ENCODE peak calls at places on chromosomes 4 and X, in ten cellular contexts. B is iris pigment epithelial cell; N is EH; A is stimulated activated CD4-positive, alpha-beta T cell treated with anti-CD3 and anti-CD28 coated beads, Interleukin-12 subunit alpha, Interleukin-12 subunit beta, amount 100 ng/mL, for 24 hours; J is PC-3; K is NCI-H1105 treated with DMSO at 0.1 percent for 48 hours; C is hippocampal formation; T is NCI-H82; I is T-helper 1 cell; W is NCI-H526 treated with DMSO at 0.1 percent for 48 hours. S is an unnamed sample.

GRCh38 chr4:148006025-148006424 is 274.1 kb downstream of the ARHGAP10 start:
- DNase-seq in I (no peak), W (no peak), J (no peak), B (no peak), T (no peak), C (no peak), A (no peak), N (no peak), K (no peak), S (no peak)

GRCh38 chr4:70718811-70719604 is 2.8 kb upstream of the RUFY3 start:
- DNase-seq in T (no peak), K (no peak), C (no peak), A (no peak), I (no peak), W (no peak), J (peak; percentile 39), B (peak; percentile 46), N (no peak), S (no peak)

GRCh38 chr4:189304755-189305154 is 635.9 kb upstream of the FRG1 start:
- DNase-seq in C (no peak), K (no peak), W (no peak), N (no peak), T (no peak), B (peak; percentile 21), A (no peak), I (no peak), J (no peak), S (no peak)

GRCh38 chr4:122826596-122827257 is at the start of gene FGF2:
- DNase-seq in K (peak; percentile 2), I (no peak), W (no peak), B (peak; percentile 56), J (peak; percentile 21), C (peak; percentile 32), T (peak; percentile 28), A (no peak), N (peak; percentile 83), S (peak; percentile 28)

GRCh38 chrX:154008521-154008920 is 11.2 kb downstream of the IRAK1 start:
- DNase-seq in W (no peak), N (no peak), A (no peak), C (no peak), T (no peak), B (no peak), I (no peak), K (no peak), J (no peak), S (no peak)

GRCh38 chr4:7365472-7366179 is 69.1 kb downstream of the PSAPL1 start:
- DNase-seq in C (peak; percentile 90), T (no peak), J (no peak), I (no peak), N (no peak), A (no peak), K (peak; percentile 94), B (no peak), W (no peak), S (no peak)

GRCh38 chrX:39767446-39767845 is 330.3 kb downstream of the BCOR start:
- DNase-seq in T (no peak), C (no peak), W (no peak), A (no peak), K (no peak), B (no peak), J (no peak), N (peak; percentile 17), I (no peak), S (no peak)

GRCh38 chr4:79217043-79217442 is 108.8 kb downstream of the NAA11 start:
- DNase-seq in A (no peak), C (no peak), T (no peak), W (no peak), B (no peak), K (no peak), I (no peak), N (no peak), J (no peak), S (no peak)

GRCh38 chr4:54228064-54228527 is 997 bp upstream of the PDGFRA start:
- DNase-seq in B (peak; percentile 84), J (peak; percentile 83), W (peak; percentile 74), K (peak; percentile 47), N (peak; percentile 82), C (peak; percentile 41), T (peak; percentile 51), I (no peak), A (peak; percentile 15), S (peak; percentile 74)

GRCh38 chr4:65921180-65921579 is 250.9 kb upstream of the EPHA5 start:
- DNase-seq in K (no peak), A (no peak), T (no peak), W (no peak), B (no peak), N (no peak), J (no peak), C (no peak), I (no peak), S (no peak)

GRCh38 chr4:31701256-31701655 is 981.1 kb downstream of the PCDH7 start:
- DNase-seq in I (no peak), W (no peak), N (no peak), J (no peak), A (no peak), K (no peak), C (no peak), T (no peak), B (no peak), S (no peak)

GRCh38 chr4:83865417-83866150 is 329.7 kb downstream of the GPAT3 start:
- DNase-seq in W (peak; percentile 50), B (no peak), J (no peak), K (no peak), A (no peak), N (no peak), C (no peak), T (no peak), I (no peak), S (no peak)

GRCh38 chr4:8323947-8324555 is 54.5 kb downstream of the HTRA3 start:
- DNase-seq in W (no peak), C (no peak), N (peak; percentile 54), T (no peak), K (no peak), I (no peak), B (no peak), J (no peak), A (no peak), S (no peak)

GRCh38 chrX:136531951-136532350 is at the start of gene VGLL1:
- DNase-seq in W (no peak), N (no peak), A (no peak), I (no peak), C (no peak), K (no peak), J (peak; percentile 32), T (no peak), B (no peak), S (no peak)

GRCh38 chr4:94484818-94485217 is 33.1 kb downstream of the PDLIM5 start:
- DNase-seq in C (no peak), N (no peak), K (no peak), I (no peak), W (no peak), J (no peak), T (no peak), B (no peak), A (no peak), S (no peak)

GRCh38 chr4:184644553-184645307 is 4.5 kb downstream of the CASP3 start:
- DNase-seq in J (no peak), N (peak; percentile 54), K (no peak), W (no peak), A (no peak), T (no peak), C (no peak), I (no peak), B (no peak), S (peak; percentile 52)

GRCh38 chr4:61201562-61202099 is 1.5 kb downstream of the ADGRL3 start:
- DNase-seq in I (no peak), C (no peak), N (no peak), B (peak; percentile 4), K (no peak), W (no peak), T (peak; percentile 31), A (no peak), J (no peak), S (peak; percentile 3)

GRCh38 chr4:13990596-13991589 is 363.4 kb upstream of the BOD1L1 start:
- DNase-seq in B (peak; percentile 75), N (peak; percentile 32), I (no peak), C (no peak), J (no peak), K (no peak), A (no peak), T (no peak), W (no peak), S (no peak)

GRCh38 chrX:32598707-32599106 is 612.6 kb downstream of the DMD start:
- DNase-seq in C (no peak), K (no peak), I (no peak), B (no peak), J (no peak), A (no peak), T (no peak), N (no peak), W (no peak), S (no peak)

GRCh38 chr4:107863416-107863815 is 38.7 kb downstream of the SGMS2 start:
- DNase-seq in T (no peak), K (no peak), N (no peak), J (no peak), W (no peak), C (no peak), B (peak; percentile 60), A (no peak), I (no peak), S (no peak)

GRCh38 chr4:52979821-52980590 is 117.9 kb downstream of the RASL11B start:
- DNase-seq in A (no peak), N (no peak), W (no peak), I (no peak), T (peak; percentile 7), J (peak; percentile 12), K (no peak), C (no peak), B (no peak), S (no peak)

GRCh38 chr4:81960968-81961367 is 412.8 kb downstream of the HNRNPD start:
- DNase-seq in K (no peak), I (no peak), C (no peak), B (no peak), T (no peak), J (no peak), N (no peak), W (no peak), A (no peak), S (no peak)

GRCh38 chr4:122747883-122748282 is 15.4 kb downstream of the BBS12 start:
- DNase-seq in I (no peak), B (peak; percentile 89), A (no peak), J (peak; percentile 41), K (no peak), T (no peak), C (no peak), W (no peak), N (peak; percentile 81), S (peak; percentile 5)

GRCh38 chr4:53098681-53099121 is 236.6 kb downstream of the RASL11B start:
- DNase-seq in B (peak; percentile 88), J (peak; percentile 58), W (no peak), N (peak; percentile 79), T (no peak), C (no peak), I (no peak), A (no peak), K (no peak), S (peak; percentile 5)

GRCh38 chr4:24598025-24598424 is 13.7 kb upstream of the DHX15 start:
- DNase-seq in B (no peak), W (no peak), I (no peak), K (no peak), C (no peak), A (no peak), T (no peak), N (peak; percentile 16), J (peak; percentile 95), S (no peak)

GRCh38 chr4:3835527-3836040 is 69.4 kb downstream of the ADRA2C start:
- DNase-seq in A (no peak), J (no peak), B (no peak), I (no peak), W (no peak), K (no peak), T (no peak), N (no peak), C (no peak), S (no peak)

GRCh38 chr4:87862236-87862635 is 29.5 kb downstream of the MEPE start:
- DNase-seq in A (no peak), B (no peak), C (no peak), I (no peak), W (no peak), K (no peak), T (no peak), N (no peak), J (no peak), S (no peak)

GRCh38 chr4:172630289-172630688 is 538.3 kb upstream of the GALNT7 start:
- DNase-seq in A (no peak), B (no peak), T (no peak), K (no peak), W (no peak), N (no peak), C (no peak), I (no peak), J (no peak), S (no peak)

S was measured in Daoy.